ENCODE peak calls at places on chromosomes 4 and X, in five cellular contexts. One of them, this sample, is unnamed.

GRCh38 chrX:65726708-65727107 is 59.3 kb downstream of the MSN start:
- DNase-seq in HL-60: no peak
- DNase-seq in epithelial cell of esophagus: no peak
- DNase-seq in cardiac muscle cell: no peak
- DNase-seq in psoas muscle: no peak
- DNase-seq in this sample: no peak

GRCh38 chrX:123990169-123990568 is 28.7 kb downstream of the STAG2 start:
- DNase-seq in HL-60: no peak
- DNase-seq in psoas muscle: no peak
- DNase-seq in cardiac muscle cell: no peak
- DNase-seq in epithelial cell of esophagus: no peak
- DNase-seq in this sample: no peak

GRCh38 chrX:1151378-1152077 is 60.9 kb downstream of the CRLF2 start:
- DNase-seq in epithelial cell of esophagus: no peak
- DNase-seq in psoas muscle: peak
- DNase-seq in HL-60: no peak
- DNase-seq in cardiac muscle cell: no peak
- DNase-seq in this sample: no peak

GRCh38 chrX:55996649-55997048 is 235.5 kb upstream of the KLF8 start:
- DNase-seq in HL-60: no peak
- DNase-seq in epithelial cell of esophagus: no peak
- DNase-seq in cardiac muscle cell: no peak
- DNase-seq in psoas muscle: no peak
- DNase-seq in this sample: no peak

GRCh38 chr4:182177166-182177565 is 66.0 kb upstream of the TENM3 start:
- DNase-seq in psoas muscle: no peak
- DNase-seq in HL-60: no peak
- DNase-seq in epithelial cell of esophagus: no peak
- DNase-seq in cardiac muscle cell: no peak
- DNase-seq in this sample: no peak

GRCh38 chr4:173167793-173168395 is 717 bp upstream of the GALNT7 start:
- DNase-seq in psoas muscle: peak
- DNase-seq in epithelial cell of esophagus: peak
- DNase-seq in HL-60: no peak
- DNase-seq in cardiac muscle cell: peak
- DNase-seq in this sample: peak

GRCh38 chr4:185144601-185145240 is 1.7 kb downstream of the SLC25A4 start:
- DNase-seq in epithelial cell of esophagus: no peak
- DNase-seq in HL-60: no peak
- DNase-seq in psoas muscle: peak
- DNase-seq in cardiac muscle cell: no peak
- DNase-seq in this sample: no peak

GRCh38 chr4:141090473-141090872 is 42.8 kb downstream of the RNF150 start:
- DNase-seq in cardiac muscle cell: no peak
- DNase-seq in psoas muscle: no peak
- DNase-seq in epithelial cell of esophagus: no peak
- DNase-seq in HL-60: no peak
- DNase-seq in this sample: no peak

GRCh38 chr4:94431388-94431787 is 20.4 kb upstream of the PDLIM5 start:
- DNase-seq in epithelial cell of esophagus: no peak
- DNase-seq in psoas muscle: no peak
- DNase-seq in cardiac muscle cell: no peak
- DNase-seq in HL-60: no peak
- DNase-seq in this sample: no peak

GRCh38 chr4:121220698-121221097 is 56.6 kb upstream of the TNIP3 start:
- DNase-seq in cardiac muscle cell: no peak
- DNase-seq in HL-60: no peak
- DNase-seq in epithelial cell of esophagus: no peak
- DNase-seq in psoas muscle: no peak
- DNase-seq in this sample: no peak

GRCh38 chrX:132622130-132622529 is 133.3 kb upstream of the MBNL3 start:
- DNase-seq in cardiac muscle cell: peak
- DNase-seq in epithelial cell of esophagus: peak
- DNase-seq in HL-60: no peak
- DNase-seq in psoas muscle: no peak
- DNase-seq in this sample: peak

GRCh38 chrX:111869639-111870034 is 6.3 kb upstream of the TRPC5OS start:
- DNase-seq in epithelial cell of esophagus: peak
- DNase-seq in cardiac muscle cell: peak
- DNase-seq in HL-60: no peak
- DNase-seq in psoas muscle: no peak
- DNase-seq in this sample: peak

GRCh38 chr4:184267673-184268573 is 50.2 kb upstream of the ENPP6 start:
- DNase-seq in cardiac muscle cell: peak
- DNase-seq in HL-60: peak
- DNase-seq in epithelial cell of esophagus: peak
- DNase-seq in psoas muscle: no peak
- DNase-seq in this sample: peak

GRCh38 chr4:71294301-71294700 is 44.5 kb upstream of the SLC4A4 start:
- DNase-seq in epithelial cell of esophagus: peak
- DNase-seq in cardiac muscle cell: no peak
- DNase-seq in HL-60: no peak
- DNase-seq in psoas muscle: no peak
- DNase-seq in this sample: no peak

GRCh38 chrX:101595739-101596419 is 21.9 kb downstream of the ARMCX6 start:
- DNase-seq in HL-60: peak
- DNase-seq in psoas muscle: no peak
- DNase-seq in epithelial cell of esophagus: peak
- DNase-seq in cardiac muscle cell: peak
- DNase-seq in this sample: peak

GRCh38 chrX:19174401-19175025 is 52.2 kb upstream of the ADGRG2 start:
- DNase-seq in epithelial cell of esophagus: peak
- DNase-seq in psoas muscle: no peak
- DNase-seq in cardiac muscle cell: peak
- DNase-seq in HL-60: no peak
- DNase-seq in this sample: peak

GRCh38 chrX:106894978-106895452 is 8.1 kb downstream of the RIPPLY1 start:
- DNase-seq in epithelial cell of esophagus: peak
- DNase-seq in HL-60: no peak
- DNase-seq in cardiac muscle cell: peak
- DNase-seq in psoas muscle: no peak
- DNase-seq in this sample: peak

GRCh38 chrX:8987672-8988250 is 46.2 kb downstream of the FAM9B start:
- DNase-seq in HL-60: no peak
- DNase-seq in psoas muscle: no peak
- DNase-seq in cardiac muscle cell: no peak
- DNase-seq in epithelial cell of esophagus: peak
- DNase-seq in this sample: no peak

GRCh38 chr4:31411606-31412005 is 691.4 kb downstream of the PCDH7 start:
- DNase-seq in cardiac muscle cell: no peak
- DNase-seq in epithelial cell of esophagus: no peak
- DNase-seq in HL-60: no peak
- DNase-seq in psoas muscle: no peak
- DNase-seq in this sample: peak

GRCh38 chrX:133726642-133727041 is 258.8 kb downstream of the GPC3 start:
- DNase-seq in HL-60: no peak
- DNase-seq in cardiac muscle cell: no peak
- DNase-seq in psoas muscle: no peak
- DNase-seq in epithelial cell of esophagus: peak
- DNase-seq in this sample: peak

GRCh38 chr4:169270156-169270809 is 473 bp downstream of the SH3RF1 start:
- DNase-seq in HL-60: peak
- DNase-seq in epithelial cell of esophagus: peak
- DNase-seq in psoas muscle: peak
- DNase-seq in cardiac muscle cell: peak
- DNase-seq in this sample: peak
- TF ChIP-seq CTCF in HL-60: no peak
- TF ChIP-seq CTCF in epithelial cell of esophagus: no peak
- TF ChIP-seq CTCF in psoas muscle: peak
- TF ChIP-seq CTCF in cardiac muscle cell: no peak
- TF ChIP-seq CTCF in this sample: no peak

GRCh38 chr4:6701371-6701770 is 7.7 kb downstream of the S100P start:
- DNase-seq in HL-60: no peak
- DNase-seq in cardiac muscle cell: no peak
- DNase-seq in psoas muscle: no peak
- DNase-seq in epithelial cell of esophagus: no peak
- DNase-seq in this sample: no peak
- TF ChIP-seq CTCF in HL-60: peak
- TF ChIP-seq CTCF in cardiac muscle cell: peak
- TF ChIP-seq CTCF in psoas muscle: no peak
- TF ChIP-seq CTCF in epithelial cell of esophagus: peak
- TF ChIP-seq CTCF in this sample: peak

GRCh38 chrX:153651540-153652079 is 4.6 kb downstream of the DUSP9 start:
- DNase-seq in HL-60: no peak
- DNase-seq in psoas muscle: peak
- DNase-seq in cardiac muscle cell: no peak
- DNase-seq in epithelial cell of esophagus: no peak
- DNase-seq in this sample: peak
- TF ChIP-seq CTCF in HL-60: peak
- TF ChIP-seq CTCF in psoas muscle: no peak
- TF ChIP-seq CTCF in cardiac muscle cell: peak
- TF ChIP-seq CTCF in epithelial cell of esophagus: peak
- TF ChIP-seq CTCF in this sample: peak

DNA sequence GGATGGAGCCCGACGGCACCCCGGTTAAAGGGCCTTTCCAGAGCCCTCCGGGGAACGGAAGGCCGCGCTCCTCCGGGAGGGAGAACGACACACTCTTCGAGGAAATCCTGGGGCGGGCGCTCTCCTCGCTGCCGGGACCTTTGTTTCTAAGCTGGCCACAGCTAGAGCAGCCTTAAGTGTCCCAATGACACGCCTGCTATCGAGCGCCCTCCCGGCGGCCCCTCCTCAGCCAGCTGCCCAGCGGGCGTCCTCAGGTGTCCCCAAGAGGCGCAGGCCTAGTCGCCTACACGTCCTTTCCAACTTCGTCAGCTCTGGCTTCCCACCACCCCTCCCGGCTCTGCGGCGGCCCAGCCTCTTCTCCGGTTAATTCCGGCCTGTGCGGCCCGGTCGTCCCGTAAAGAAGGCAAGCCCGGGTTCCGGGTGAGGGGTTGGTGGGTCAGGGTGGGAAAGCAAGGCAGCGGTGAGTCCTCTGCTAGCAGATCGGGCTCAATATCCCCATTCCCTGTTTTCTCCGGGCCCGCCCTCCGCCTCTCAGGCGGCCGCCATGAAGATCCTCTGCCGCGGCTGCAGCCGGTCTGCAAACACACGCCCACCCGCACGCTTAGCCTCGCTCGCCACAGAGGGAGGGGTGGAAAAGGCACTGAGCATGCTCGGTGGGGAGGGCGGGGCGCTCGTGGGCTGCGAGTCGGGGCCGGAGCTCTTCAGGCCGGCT is 449 bp upstream of the RAP1GDS1 start:
- DNase-seq in epithelial cell of esophagus: peak
- DNase-seq in HL-60: peak
- DNase-seq in cardiac muscle cell: peak
- DNase-seq in psoas muscle: peak
- DNase-seq in this sample: peak
- TF ChIP-seq CTCF in epithelial cell of esophagus: no peak
- TF ChIP-seq CTCF in HL-60: no peak
- TF ChIP-seq CTCF in cardiac muscle cell: no peak
- TF ChIP-seq CTCF in psoas muscle: no peak
- TF ChIP-seq CTCF in this sample: no peak

DNA sequence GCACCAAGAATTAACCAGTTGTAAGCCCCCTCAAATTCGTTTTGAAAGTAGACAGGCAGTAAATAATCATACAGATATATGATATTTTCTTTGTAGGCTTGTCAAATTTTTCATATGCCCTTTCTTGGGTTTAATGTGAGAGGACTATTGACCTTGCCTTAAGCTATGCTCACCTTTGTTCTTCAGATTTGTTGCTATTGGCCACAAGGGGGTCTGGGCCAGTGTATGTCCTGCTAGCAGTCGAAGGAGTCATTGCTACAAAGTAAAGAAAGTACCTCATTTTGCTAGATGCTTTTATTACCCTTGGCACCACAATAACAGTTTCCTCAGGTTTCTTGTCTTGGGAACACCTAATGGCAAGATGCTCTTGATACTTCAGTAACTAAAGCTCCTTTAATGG is 51.7 kb downstream of the IGSF1 start:
- DNase-seq in epithelial cell of esophagus: no peak
- DNase-seq in HL-60: no peak
- DNase-seq in cardiac muscle cell: no peak
- DNase-seq in psoas muscle: no peak
- DNase-seq in this sample: no peak
- TF ChIP-seq CTCF in epithelial cell of esophagus: no peak
- TF ChIP-seq CTCF in HL-60: no peak
- TF ChIP-seq CTCF in cardiac muscle cell: no peak
- TF ChIP-seq CTCF in psoas muscle: no peak
- TF ChIP-seq CTCF in this sample: no peak

DNA sequence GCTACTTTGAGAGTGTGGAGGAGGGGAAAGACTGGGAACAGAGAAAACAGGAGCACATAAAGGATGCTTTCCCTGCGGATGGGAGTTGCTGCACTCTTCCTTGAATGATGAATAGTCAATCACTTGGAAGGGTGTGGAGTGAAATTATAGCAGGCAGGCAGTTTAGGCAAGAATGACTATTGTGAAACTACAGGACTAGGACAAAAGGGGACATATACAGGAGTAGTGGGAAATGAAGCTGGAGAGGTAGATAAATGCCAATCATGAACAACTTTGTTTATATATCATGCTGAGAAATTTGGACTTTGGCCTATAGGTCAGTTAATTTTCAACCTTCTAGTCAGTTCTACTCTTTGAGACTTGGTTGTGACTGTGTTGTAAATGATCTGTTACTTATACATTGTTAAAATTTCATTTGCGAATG is 76.9 kb downstream of the PAQR3 start:
- DNase-seq in psoas muscle: no peak
- DNase-seq in cardiac muscle cell: no peak
- DNase-seq in HL-60: no peak
- DNase-seq in epithelial cell of esophagus: no peak
- DNase-seq in this sample: no peak
- TF ChIP-seq CTCF in psoas muscle: no peak
- TF ChIP-seq CTCF in cardiac muscle cell: no peak
- TF ChIP-seq CTCF in HL-60: no peak
- TF ChIP-seq CTCF in epithelial cell of esophagus: no peak
- TF ChIP-seq CTCF in this sample: no peak

GRCh38 chrX:64662876-64663275 is 267.6 kb upstream of the MTMR8 start:
- DNase-seq in psoas muscle: no peak
- DNase-seq in epithelial cell of esophagus: no peak
- DNase-seq in HL-60: no peak
- DNase-seq in cardiac muscle cell: no peak
- DNase-seq in this sample: no peak
- TF ChIP-seq CTCF in psoas muscle: no peak
- TF ChIP-seq CTCF in epithelial cell of esophagus: no peak
- TF ChIP-seq CTCF in HL-60: no peak
- TF ChIP-seq CTCF in cardiac muscle cell: no peak
- TF ChIP-seq CTCF in this sample: no peak